ENCODE peak calls at places on chromosomes 2 and 18, in four cellular contexts. K is endothelial cell of umbilical vein, O is K562, V is HepG2. N is an unnamed sample.

GRCh38 chr18:47735041-47735440 is 195.4 kb downstream of the SMAD2 start:
- DNase-seq in K (no peak), O (no peak), V (no peak), N (no peak)

GRCh38 chr2:239028253-239028619 is 180.4 kb downstream of the TWIST2 start:
- DNase-seq in K (no peak), O (no peak), V (no peak), N (no peak)

GRCh38 chr2:234630676-234631350 is 133.9 kb upstream of the ARL4C start:
- DNase-seq in K (no peak), O (no peak), V (no peak), N (no peak)

GRCh38 chr2:133379159-133379558 is 189.1 kb downstream of the NCKAP5 start:
- DNase-seq in K (no peak), O (no peak), V (no peak), N (no peak)

GRCh38 chr2:12738112-12738485 is 21.4 kb downstream of the TRIB2 start:
- DNase-seq in K (peak; percentile 9), O (no peak), V (no peak), N (no peak)

GRCh38 chr2:184598313-184599053 is at the start of gene ZNF804A:
- DNase-seq in K (peak; percentile 61), O (peak; percentile 43), V (no peak), N (no peak)

GRCh38 chr2:97952357-97952756 is 43.4 kb downstream of the TMEM131 start:
- DNase-seq in K (no peak), O (no peak), V (no peak), N (no peak)

GRCh38 chr2:238294046-238294392 is 5.6 kb upstream of the PER2 start:
- DNase-seq in K (no peak), O (no peak), V (no peak), N (no peak)

GRCh38 chr18:51275712-51276473 is 78.4 kb upstream of the MEX3C start:
- DNase-seq in K (no peak), O (peak; percentile 5), V (no peak), N (no peak)

GRCh38 chr2:86292571-86293515 is 44.6 kb downstream of the REEP1 start:
- DNase-seq in K (no peak), O (no peak), V (no peak), N (no peak)

GRCh38 chr2:117299451-117299850 is 515.0 kb upstream of the DDX18 start:
- DNase-seq in K (no peak), O (no peak), V (no peak), N (no peak)

GRCh38 chr2:11407413-11407812 is 58.5 kb downstream of the E2F6 start:
- DNase-seq in K (no peak), O (no peak), V (no peak), N (no peak)

GRCh38 chr18:60064271-60064670 is 164.5 kb downstream of the PMAIP1 start:
- DNase-seq in K (no peak), O (no peak), V (no peak), N (no peak)

GRCh38 chr2:211455225-211455841 is 898.9 kb downstream of the CPS1 start:
- DNase-seq in K (peak; percentile 63), O (peak; percentile 23), V (peak; percentile 49), N (peak; percentile 14)

GRCh38 chr2:150669492-150669891 is 182.0 kb upstream of the RND3 start:
- DNase-seq in K (no peak), O (no peak), V (no peak), N (no peak)

GRCh38 chr2:234044157-234044556 is 6.3 kb upstream of the SPP2 start:
- DNase-seq in K (peak; percentile 65), O (no peak), V (no peak), N (peak; percentile 66)

GRCh38 chr2:156331572-156332451 is 709 bp downstream of the NR4A2 start:
- DNase-seq in K (peak; percentile 83), O (peak; percentile 76), V (no peak), N (peak; percentile 66)

GRCh38 chr2:122525341-122525740 is 769.9 kb downstream of the TSN start:
- DNase-seq in K (no peak), O (no peak), V (no peak), N (no peak)

GRCh38 chr2:88027709-88028389 is 11.5 kb upstream of the RNU2-63P start:
- DNase-seq in K (no peak), O (no peak), V (no peak), N (no peak)

GRCh38 chr2:98768765-98769476 is 38.0 kb upstream of the MGAT4A start:
- DNase-seq in K (peak; percentile 83), O (no peak), V (peak; percentile 88), N (peak; percentile 25)

GRCh38 chr18:39675358-39675757 is 2109.8 kb upstream of the CELF4 start:
- DNase-seq in K (no peak), O (no peak), V (peak; percentile 4), N (no peak)

GRCh38 chr2:55862673-55863390 is 60.8 kb downstream of the EFEMP1 start:
- DNase-seq in K (peak; percentile 98), O (peak; percentile 15), V (no peak), N (peak; percentile 94)

GRCh38 chr18:74190086-74190485 is 41.8 kb downstream of the TIMM21 start:
- DNase-seq in K (no peak), O (no peak), V (no peak), N (no peak)

GRCh38 chr2:38461470-38461869 is 84.4 kb upstream of the ATL2 start:
- DNase-seq in K (no peak), O (no peak), V (no peak), N (no peak)

GRCh38 chr18:57533399-57533884 is 53.1 kb downstream of the FECH start:
- DNase-seq in K (no peak), O (no peak), V (peak; percentile 49), N (no peak)

GRCh38 chr2:6845312-6845711 is 20.4 kb downstream of the CMPK2 start:
- DNase-seq in K (no peak), O (peak; percentile 70), V (no peak), N (peak; percentile 35)

GRCh38 chr2:193703411-193703810 is 1508.7 kb upstream of the TMEFF2 start:
- DNase-seq in K (no peak), O (no peak), V (no peak), N (no peak)

GRCh38 chr2:42768706-42769256 is 4.8 kb upstream of the OXER1 start:
- DNase-seq in K (no peak), O (no peak), V (no peak), N (no peak)

GRCh38 chr2:112794131-112794733 is 9.9 kb upstream of the IL1A start:
- DNase-seq in K (peak; percentile 64), O (peak; percentile 92), V (peak; percentile 34), N (peak; percentile 87)

GRCh38 chr18:49961271-49961670 is 147.9 kb upstream of the ACAA2 start:
- DNase-seq in K (no peak), O (no peak), V (no peak), N (no peak)

GRCh38 chr2:47996808-47997207 is 90.5 kb upstream of the FBXO11 start:
- DNase-seq in K (no peak), O (no peak), V (peak; percentile 33), N (no peak)

GRCh38 chr2:187656123-187656522 is 101.9 kb upstream of the TFPI start:
- DNase-seq in K (no peak), O (no peak), V (no peak), N (no peak)

GRCh38 chr2:12428324-12428723 is 288.4 kb upstream of the TRIB2 start:
- DNase-seq in K (no peak), O (no peak), V (no peak), N (no peak)

GRCh38 chr2:173159794-173160463 is 84.3 kb downstream of the MAP3K20 start:
- DNase-seq in K (peak; percentile 49), O (peak; percentile 5), V (peak; percentile 25), N (peak; percentile 60)

GRCh38 chr2:215138466-215138865 is at the start of gene ABCA12:
- DNase-seq in K (no peak), O (no peak), V (no peak), N (no peak)

GRCh38 chr2:39632871-39633270 is 32.8 kb upstream of the TMEM178A start:
- DNase-seq in K (no peak), O (no peak), V (no peak), N (no peak)

GRCh38 chr2:202249521-202249850 is 11.1 kb upstream of the SUMO1 start:
- DNase-seq in K (peak; percentile 46), O (no peak), V (no peak), N (no peak)

GRCh38 chr2:10080536-10081304 is 509 bp upstream of the CYS1 start:
- DNase-seq in K (no peak), O (no peak), V (no peak), N (no peak)

GRCh38 chr2:29702276-29702675 is 219.1 kb downstream of the ALK start:
- DNase-seq in K (no peak), O (no peak), V (no peak), N (no peak)

GRCh38 chr2:29698216-29698615 is 223.2 kb downstream of the ALK start:
- DNase-seq in K (no peak), O (no peak), V (no peak), N (no peak)

GRCh38 chr2:29699045-29699444 is 222.3 kb downstream of the ALK start:
- DNase-seq in K (no peak), O (no peak), V (no peak), N (no peak)

GRCh38 chr2:29703336-29703735 is 218.1 kb downstream of the ALK start:
- DNase-seq in K (no peak), O (no peak), V (no peak), N (no peak)

GRCh38 chr2:29700560-29700959 is 220.8 kb downstream of the ALK start:
- DNase-seq in K (no peak), O (no peak), V (no peak), N (no peak)
- TF ChIP-seq JUN in K (no peak), O (no peak), V (no peak), N (no peak)

GRCh38 chr2:2762166-2762897 is 431.3 kb upstream of the MYT1L start:
- DNase-seq in K (no peak), O (no peak), V (no peak), N (no peak)

GRCh38 chr2:2764739-2765138 is 433.7 kb upstream of the MYT1L start:
- DNase-seq in K (no peak), O (no peak), V (no peak), N (no peak)

GRCh38 chr2:2763998-2764355 is 432.9 kb upstream of the MYT1L start:
- DNase-seq in K (no peak), O (no peak), V (no peak), N (no peak)

GRCh38 chr2:2762898-2763287 is 431.8 kb upstream of the MYT1L start:
- DNase-seq in K (no peak), O (no peak), V (no peak), N (no peak)

DNA sequence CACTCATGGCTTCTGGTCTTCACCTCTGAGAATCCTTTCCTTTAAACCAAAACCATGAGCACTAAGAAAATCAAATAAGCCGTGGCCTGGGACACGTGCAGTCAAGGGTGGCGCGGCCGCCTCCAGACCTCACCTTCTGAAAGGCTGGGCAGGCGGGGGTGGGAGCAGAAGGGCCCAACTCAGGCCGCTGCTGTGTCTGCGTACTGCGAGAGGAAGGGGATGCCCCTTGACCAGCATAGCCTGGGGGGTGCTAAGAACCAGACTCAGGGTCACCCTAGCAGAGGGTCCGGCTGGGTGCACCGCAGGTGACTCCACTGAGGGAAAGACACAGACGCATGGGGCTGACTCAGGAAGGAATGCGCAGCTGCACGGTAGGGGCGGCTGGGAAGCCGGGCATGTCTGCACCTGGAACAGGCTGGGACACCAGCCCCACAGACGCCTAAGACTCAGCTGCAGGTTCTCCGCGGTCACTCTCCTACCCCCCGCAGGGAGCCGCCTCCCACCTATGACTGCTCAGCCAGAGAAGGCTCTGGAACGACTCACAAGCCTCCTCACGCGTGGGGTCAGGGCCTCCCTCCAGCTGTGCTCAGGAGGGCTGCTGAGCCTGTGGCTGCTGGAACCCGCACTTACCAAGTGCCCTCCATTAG is 432.4 kb upstream of the MYT1L start:
- DNase-seq in K (no peak), O (no peak), V (no peak), N (no peak)
- H3K9me3 ChIP-seq in K (peaks cover 6% of the 10 kb centered on the region), O (no peaks in the 10 kb centered on the region), V (no peaks in the 10 kb centered on the region), N (no peaks in the 10 kb centered on the region)

GRCh38 chr2:61862085-61862484 is 8.2 kb upstream of the FAM161A start:
- DNase-seq in K (no peak), O (no peak), V (no peak), N (no peak)
- TF ChIP-seq JUN in K (no peak), O (no peak), V (no peak), N (no peak)

GRCh38 chr18:78925557-78926242 is 53.9 kb upstream of the SALL3 start:
- DNase-seq in K (no peak), O (no peak), V (no peak), N (no peak)
- H3K9me3 ChIP-seq in K (peaks cover 5% of the 10 kb centered on the region), O (no peaks in the 10 kb centered on the region), V (no peaks in the 10 kb centered on the region), N (no peaks in the 10 kb centered on the region)